ENCODE peak calls at places on chromosomes 3 and 15, in ten cellular contexts. Y is GM23338, O is upper lobe of left lung, T is cardiac muscle cell, R is fibroblast of the aortic adventitia, A is epithelial cell of esophagus, G is pancreas, P is ovary, M is AG04450, K is tibial nerve. H is an unnamed sample.
A peak's percentile ranks its signal among the peaks of the same experiment; 100 is the strongest.

GRCh38 chr3:169128579-169128978 is 534.9 kb downstream of the MECOM start:
- DNase-seq in A (no peak), M (no peak), T (no peak), K (no peak), R (no peak), G (no peak), P (no peak), O (no peak), Y (no peak), H (no peak)

GRCh38 chr3:112394008-112394616 is 61.2 kb downstream of the CD200 start:
- DNase-seq in O (no peak), R (peak; percentile 77), M (peak; percentile 18), P (no peak), G (no peak), K (no peak), T (no peak), A (no peak), Y (no peak), H (no peak)

GRCh38 chr3:71580636-71581215 is 2.8 kb downstream of the FOXP1 start:
- DNase-seq in Y (peak; percentile 7), P (no peak), A (peak; percentile 11), T (peak; percentile 19), M (no peak), R (peak; percentile 36), K (no peak), O (no peak), G (no peak), H (no peak)

GRCh38 chr15:64501396-64501716 is 41.0 kb downstream of the ZNF609 start:
- DNase-seq in P (no peak), A (no peak), G (no peak), K (no peak), Y (no peak), M (no peak), R (no peak), T (no peak), O (no peak), H (no peak)

GRCh38 chr3:50708620-50709019 is 33.9 kb downstream of the DOCK3 start:
- DNase-seq in G (no peak), O (no peak), T (no peak), K (no peak), R (no peak), P (no peak), A (peak; percentile 8), M (no peak), Y (no peak), H (no peak)

GRCh38 chr3:60192297-60193114 is 1058.7 kb downstream of the FHIT start:
- DNase-seq in Y (no peak), R (no peak), O (no peak), M (no peak), G (no peak), A (no peak), K (no peak), P (no peak), T (no peak), H (no peak)

GRCh38 chr15:74315626-74316025 is 51.8 kb downstream of the CYP11A1 start:
- DNase-seq in T (no peak), M (no peak), K (no peak), O (no peak), G (no peak), A (no peak), Y (no peak), R (no peak), P (no peak), H (no peak)

GRCh38 chr15:26632500-26632899 is 140.4 kb downstream of the GABRB3 start:
- DNase-seq in Y (no peak), K (no peak), O (peak; percentile 42), P (no peak), G (no peak), M (no peak), T (no peak), A (no peak), R (no peak), H (no peak)

GRCh38 chr15:56460046-56460445 is 4.9 kb downstream of the MNS1 start:
- DNase-seq in P (no peak), O (no peak), T (no peak), K (no peak), R (no peak), G (no peak), Y (no peak), A (no peak), M (no peak), H (no peak)

GRCh38 chr3:46497556-46498265 is at the start of gene RTP3:
- DNase-seq in R (no peak), T (no peak), Y (no peak), M (no peak), G (no peak), P (no peak), O (no peak), K (no peak), A (no peak), H (no peak)

GRCh38 chr3:149971403-149972075 is 844 bp upstream of the PFN2 start:
- DNase-seq in R (peak; percentile 66), P (peak; percentile 71), K (peak; percentile 39), O (peak; percentile 54), M (no peak), A (peak; percentile 68), G (no peak), T (peak; percentile 82), Y (peak; percentile 90), H (no peak)

DNA sequence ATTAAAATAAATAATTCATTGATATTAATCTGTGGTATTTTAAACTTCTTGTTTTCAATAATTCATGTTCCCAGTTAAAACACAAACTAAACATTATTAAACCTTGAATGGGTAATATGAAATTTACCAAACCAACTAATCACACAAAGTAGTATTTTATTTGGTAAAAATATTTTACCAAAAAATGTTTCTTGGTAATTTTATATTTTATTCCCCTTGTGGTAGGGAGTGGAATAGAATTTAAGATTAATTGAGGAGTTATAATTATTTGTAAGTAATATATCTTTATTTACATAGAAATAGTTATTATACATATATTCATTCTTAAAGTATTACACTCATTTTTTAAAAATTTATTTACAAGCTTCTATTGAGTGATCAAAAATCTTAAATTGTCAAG is 1350.9 kb downstream of the OTOL1 start:
- DNase-seq in A (no peak), P (no peak), Y (no peak), T (no peak), O (no peak), M (no peak), G (no peak), R (no peak), K (no peak), H (no peak)
- TF ChIP-seq CTCF in A (no peak), P (no peak), Y (no peak), T (no peak), O (no peak), M (no peak), G (no peak), R (no peak), K (no peak), H (no peak)

GRCh38 chr3:13206799-13207577 is 133.8 kb upstream of the IQSEC1 start:
- DNase-seq in T (no peak), A (no peak), O (peak; percentile 10), Y (no peak), R (no peak), G (no peak), M (no peak), K (no peak), P (no peak), H (no peak)

GRCh38 chr3:13202744-13203397 is 129.6 kb upstream of the IQSEC1 start:
- DNase-seq in Y (no peak), A (no peak), T (no peak), M (no peak), R (no peak), P (no peak), O (no peak), K (no peak), G (no peak), H (no peak)

GRCh38 chr3:13203398-13204176 is 130.4 kb upstream of the IQSEC1 start:
- DNase-seq in O (no peak), T (no peak), A (no peak), K (no peak), G (no peak), M (no peak), R (no peak), Y (no peak), P (no peak), H (no peak)

GRCh38 chr3:13205567-13206143 is 132.4 kb upstream of the IQSEC1 start:
- DNase-seq in P (no peak), R (no peak), A (no peak), G (no peak), Y (no peak), T (no peak), M (no peak), K (no peak), O (no peak), H (no peak)

GRCh38 chr3:13204177-13204581 is 130.9 kb upstream of the IQSEC1 start:
- DNase-seq in M (no peak), G (no peak), T (no peak), P (no peak), A (no peak), Y (peak; percentile 59), R (no peak), K (no peak), O (no peak), H (no peak)
- H3K4me3 ChIP-seq in M (no peak overlapping the region), G (no peak overlapping the region), T (no peak overlapping the region), P (no peak overlapping the region), A (no peak overlapping the region), Y (no peak overlapping the region), R (no peak overlapping the region), K (no peak overlapping the region), O (no peak overlapping the region), H (no peak overlapping the region)

DNA sequence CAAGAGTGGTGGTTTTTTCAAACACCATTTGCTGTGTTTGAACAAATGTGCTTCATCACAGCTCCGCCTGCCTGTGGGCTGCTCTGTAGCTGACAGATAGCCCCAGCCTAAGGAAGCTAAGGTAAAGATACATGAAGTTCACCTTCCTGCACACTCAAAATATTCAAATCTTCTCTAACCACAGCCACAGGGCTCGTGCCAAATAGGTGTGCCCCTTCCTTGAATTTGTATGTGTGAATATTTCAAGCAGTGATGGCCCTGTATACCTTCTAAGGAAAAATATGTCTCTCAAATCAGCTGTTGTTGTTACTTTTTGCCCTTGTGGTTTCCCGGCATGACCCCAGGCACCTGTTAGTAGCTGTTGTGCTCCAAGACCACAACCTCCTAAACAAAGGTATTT is 92.8 kb downstream of the CCNL1 start:
- DNase-seq in O (no peak), M (no peak), G (no peak), P (no peak), Y (no peak), T (no peak), R (no peak), A (no peak), K (no peak), H (no peak)
- TF ChIP-seq CTCF in O (no peak), M (peak; percentile 8), G (no peak), P (no peak), Y (no peak), T (no peak), R (no peak), A (no peak), K (no peak), H (no peak)

DNA sequence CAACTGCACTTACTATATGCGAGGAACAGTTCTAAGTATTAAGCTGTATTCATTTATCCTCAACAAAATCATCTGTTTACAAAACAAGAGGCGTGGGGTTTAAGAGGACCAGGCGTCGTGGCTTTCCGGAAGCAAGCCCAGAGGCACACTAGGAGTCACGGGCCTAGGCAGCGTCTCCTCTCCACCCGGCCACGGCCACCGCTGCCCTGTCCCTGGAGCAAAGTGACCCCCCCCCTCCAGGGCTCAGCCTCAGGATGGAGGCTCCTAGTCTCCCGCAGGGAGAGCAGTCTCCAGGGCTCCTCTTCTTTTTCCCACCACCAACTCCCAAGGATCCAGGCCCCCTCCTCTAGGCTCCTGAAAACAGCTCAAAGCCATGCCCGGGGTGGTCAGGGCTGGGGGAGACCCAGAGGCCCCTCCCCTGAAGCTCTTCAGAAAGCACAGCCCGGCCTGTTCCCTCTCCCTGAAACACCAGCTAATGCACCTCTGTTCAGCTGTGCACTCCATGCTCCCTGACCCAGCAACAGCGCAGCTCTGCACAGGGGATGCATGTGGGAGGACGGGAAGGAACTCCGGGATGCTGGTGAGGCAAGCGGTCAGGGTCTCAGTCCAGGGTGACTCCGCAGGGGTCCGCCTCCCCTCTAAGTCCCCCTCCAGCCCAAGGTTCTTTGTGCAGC is 16.8 kb downstream of the TNK2 start:
- DNase-seq in G (no peak), R (no peak), O (no peak), P (no peak), K (no peak), Y (no peak), M (no peak), A (no peak), T (no peak), H (no peak)
- H3K4me3 ChIP-seq in G (no peak overlapping the region), R (peak overlapping the region; percentile 63), O (peak overlapping the region; percentile 45), P (no peak overlapping the region), K (peak overlapping the region; percentile 42), Y (no peak overlapping the region), M (peak overlapping the region; percentile 37), A (no peak overlapping the region), T (peak overlapping the region; percentile 27), H (no peak overlapping the region)